ENCODE peak calls at places on chromosomes 12 and 14, in nine cellular contexts. R is MM.1S, O is neural progenitor cell, E is mesendoderm, A is GM23248, C is adipocyte, N is HCT116, Q is NT2/D1, S is fibroblast of lung. B is an unnamed sample.

GRCh38 chr14:104209985-104210520 is 71.7 kb downstream of the KIF26A start:
- DNase-seq in R (no peak), O (no peak), E (no peak), A (no peak), C (no peak), N (no peak), Q (no peak), S (no peak), B (peak; percentile 67)

GRCh38 chr12:75892779-75893408 is 138.7 kb downstream of the PHLDA1 start:
- DNase-seq in R (no peak), O (no peak), E (peak; percentile 99), A (peak; percentile 24), C (peak; percentile 34), N (no peak), Q (no peak), S (peak; percentile 96), B (no peak)

GRCh38 chr12:110578522-110579238 is 4.4 kb downstream of the PPTC7 start:
- DNase-seq in R (no peak), O (no peak), E (no peak), A (no peak), C (no peak), N (peak; percentile 88), Q (no peak), S (no peak), B (no peak)

GRCh38 chr14:47389520-47389919 is 285.9 kb downstream of the MDGA2 start:
- DNase-seq in R (no peak), O (peak; percentile 54), E (peak; percentile 90), A (no peak), C (no peak), N (no peak), Q (peak; percentile 57), S (no peak), B (no peak)

GRCh38 chr12:89363084-89363483 is 10.8 kb upstream of the DUSP6 start:
- DNase-seq in R (no peak), O (no peak), E (no peak), A (no peak), C (no peak), N (no peak), Q (no peak), S (no peak), B (no peak)

GRCh38 chr12:78802593-78802992 is 62.0 kb upstream of the SYT1 start:
- DNase-seq in R (no peak), O (no peak), E (peak; percentile 24), A (peak; percentile 58), C (peak; percentile 77), N (no peak), Q (no peak), S (peak; percentile 98), B (no peak)

GRCh38 chr14:79510659-79511058 is 700.6 kb downstream of the DIO2 start:
- DNase-seq in R (no peak), O (no peak), E (no peak), A (peak; percentile 37), C (peak; percentile 15), N (no peak), Q (no peak), S (peak; percentile 87), B (no peak)

GRCh38 chr14:96122496-96122895 is 82.1 kb upstream of the BDKRB2 start:
- DNase-seq in R (no peak), O (no peak), E (peak; percentile 35), A (peak; percentile 58), C (peak; percentile 87), N (no peak), Q (no peak), S (no peak), B (no peak)

GRCh38 chr14:44640416-44640815 is 133.3 kb upstream of the FSCB start:
- DNase-seq in R (no peak), O (no peak), E (peak; percentile 5), A (no peak), C (no peak), N (no peak), Q (no peak), S (no peak), B (no peak)

GRCh38 chr14:53953828-53954550 is 2.6 kb downstream of the BMP4 start:
- DNase-seq in R (no peak), O (peak; percentile 61), E (peak; percentile 66), A (peak; percentile 66), C (peak; percentile 82), N (no peak), Q (no peak), S (peak; percentile 50), B (peak; percentile 88)

GRCh38 chr12:32455607-32456063 is 56.3 kb downstream of the FGD4 start:
- DNase-seq in R (peak; percentile 87), O (peak; percentile 72), E (peak; percentile 59), A (peak; percentile 88), C (peak; percentile 93), N (peak; percentile 45), Q (peak; percentile 83), S (peak; percentile 74), B (no peak)

GRCh38 chr12:46664771-46665287 is 161.0 kb downstream of the SLC38A4 start:
- DNase-seq in R (peak; percentile 82), O (no peak), E (peak; percentile 37), A (peak; percentile 93), C (peak; percentile 83), N (peak; percentile 72), Q (no peak), S (peak; percentile 92), B (no peak)

GRCh38 chr12:49864817-49865090 is 21.8 kb upstream of the BCDIN3D start:
- DNase-seq in R (no peak), O (no peak), E (no peak), A (no peak), C (no peak), N (no peak), Q (no peak), S (no peak), B (no peak)

GRCh38 chr14:99035268-99035667 is 236.7 kb downstream of the BCL11B start:
- DNase-seq in R (no peak), O (no peak), E (peak; percentile 16), A (peak; percentile 72), C (peak; percentile 47), N (no peak), Q (no peak), S (peak; percentile 52), B (no peak)

GRCh38 chr14:98227000-98227726 is 1044.8 kb downstream of the BCL11B start:
- DNase-seq in R (peak; percentile 92), O (no peak), E (no peak), A (no peak), C (no peak), N (no peak), Q (no peak), S (no peak), B (no peak)

DNA sequence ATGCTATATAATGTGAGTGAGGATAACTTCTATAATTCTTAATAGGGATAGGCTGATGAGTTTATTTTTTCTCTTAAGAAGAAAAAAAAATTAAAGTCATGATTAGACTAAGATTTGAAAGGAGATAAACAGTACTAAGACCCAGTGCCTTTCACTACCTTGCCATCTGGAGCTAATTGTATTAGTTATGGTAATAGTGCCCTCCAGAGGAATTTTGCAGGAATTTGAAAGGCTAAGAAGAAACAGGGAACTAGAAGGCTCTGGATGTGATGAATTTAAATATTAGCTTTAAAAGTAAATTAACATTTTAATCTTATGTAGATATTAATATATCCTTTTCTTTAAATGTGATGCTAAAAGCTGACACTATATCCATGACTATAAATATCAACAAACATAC is 36.6 kb upstream of the PIK3C2G start:
- DNase-seq in R (peak; percentile 36), O (peak; percentile 62), E (peak; percentile 65), A (peak; percentile 68), C (peak; percentile 76), N (peak; percentile 26), Q (peak; percentile 80), S (peak; percentile 37), B (no peak)
- H3K9ac ChIP-seq in R (no peak overlapping the region), O (no peak overlapping the region), E (no peak overlapping the region), A (no peak overlapping the region), C (no peak overlapping the region), N (no peak overlapping the region), Q (no peak overlapping the region), S (no peak overlapping the region), B (no peak overlapping the region)

GRCh38 chr12:120024193-120024592 is 35.2 kb downstream of the BICDL1 start:
- DNase-seq in R (no peak), O (no peak), E (no peak), A (no peak), C (no peak), N (no peak), Q (no peak), S (no peak), B (no peak)
- H3K4me3 ChIP-seq in R (no peak overlapping the region), O (no peak overlapping the region), E (no peak overlapping the region), A (no peak overlapping the region), C (no peak overlapping the region), N (no peak overlapping the region), Q (no peak overlapping the region), S (no peak overlapping the region), B (no peak overlapping the region)

DNA sequence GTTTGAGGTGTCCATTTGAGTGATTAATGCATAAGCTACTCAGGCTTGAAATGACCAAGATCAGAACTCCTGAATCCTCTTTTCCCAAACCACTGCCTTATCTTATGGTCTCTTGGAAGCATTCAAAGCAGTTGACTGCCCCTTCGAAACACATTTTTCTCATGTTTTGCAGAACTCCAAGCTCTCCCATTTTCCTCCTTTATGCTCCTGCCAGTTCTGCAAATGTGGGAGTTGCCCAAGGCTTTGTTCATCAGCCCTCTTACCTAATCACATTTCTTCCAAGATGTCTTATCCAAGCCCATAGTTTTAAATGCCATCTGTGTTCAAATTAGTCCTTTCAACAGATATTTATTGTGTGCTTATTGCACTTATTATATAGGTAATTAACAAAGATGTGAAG is 1.8 kb upstream of the DNAAF2 start:
- DNase-seq in R (no peak), O (no peak), E (no peak), A (peak; percentile 9), C (no peak), N (no peak), Q (no peak), S (no peak), B (no peak)
- H3K9ac ChIP-seq in R (no peak overlapping the region), O (no peak overlapping the region), E (no peak overlapping the region), A (no peak overlapping the region), C (no peak overlapping the region), N (no peak overlapping the region), Q (no peak overlapping the region), S (no peak overlapping the region), B (no peak overlapping the region)

GRCh38 chr12:91178801-91179200 is 3.8 kb downstream of the DCN start:
- DNase-seq in R (no peak), O (no peak), E (no peak), A (peak; percentile 32), C (no peak), N (no peak), Q (no peak), S (peak; percentile 27), B (no peak)

GRCh38 chr12:91178139-91178561 is 4.5 kb downstream of the DCN start:
- DNase-seq in R (peak; percentile 40), O (no peak), E (peak; percentile 15), A (peak; percentile 73), C (peak; percentile 71), N (no peak), Q (no peak), S (peak; percentile 26), B (no peak)

GRCh38 chr12:91180162-91180561 is 2.5 kb downstream of the DCN start:
- DNase-seq in R (no peak), O (no peak), E (no peak), A (peak; percentile 18), C (no peak), N (no peak), Q (no peak), S (no peak), B (no peak)

GRCh38 chr12:91180577-91180976 is 2.0 kb downstream of the DCN start:
- DNase-seq in R (peak; percentile 35), O (no peak), E (no peak), A (peak; percentile 91), C (peak; percentile 91), N (no peak), Q (no peak), S (peak; percentile 86), B (no peak)

DNA sequence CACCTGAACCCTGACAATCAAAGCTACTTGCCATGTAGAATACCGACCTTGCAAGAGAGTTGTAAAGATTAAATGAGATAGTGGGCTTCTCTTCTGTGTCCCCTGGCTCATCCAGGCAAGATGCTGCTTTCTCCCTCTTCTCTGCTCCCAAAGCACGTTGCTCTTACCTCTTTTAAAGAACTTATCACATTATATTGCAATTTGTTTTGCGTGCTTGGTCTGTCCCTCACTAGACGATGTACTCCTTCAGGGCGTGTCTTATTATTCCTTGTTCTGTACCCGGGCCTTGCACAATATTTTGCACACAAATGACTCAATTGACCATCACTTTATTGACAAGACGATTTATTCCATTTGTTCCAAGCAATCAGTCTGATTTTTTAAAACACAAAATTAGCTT is 3.3 kb downstream of the DCN start:
- DNase-seq in R (no peak), O (no peak), E (no peak), A (peak; percentile 70), C (peak; percentile 60), N (no peak), Q (no peak), S (no peak), B (no peak)
- H3K4me3 ChIP-seq in R (no peak overlapping the region), O (no peak overlapping the region), E (no peak overlapping the region), A (peak overlapping the region; percentile 81), C (peak overlapping the region; percentile 82), N (no peak overlapping the region), Q (no peak overlapping the region), S (peak overlapping the region; percentile 75), B (peak overlapping the region; percentile 30)